ENCODE peak calls at places on chromosomes 2 and 18, in four cellular contexts. Z is bronchial epithelial cell, D is fibroblast of lung, R is breast epithelium. L is an unnamed sample.

GRCh38 chr2:73101626-73102256 is 11.0 kb downstream of the RAB11FIP5 start:
- DNase-seq in D (peak; percentile 66), Z (no peak), R (no peak), L (no peak)

GRCh38 chr2:9210030-9210429 is 3.4 kb downstream of the ASAP2 start:
- DNase-seq in Z (no peak), D (no peak), R (no peak), L (no peak)

GRCh38 chr18:61841709-61842108 is 51.1 kb downstream of the RNF152 start:
- DNase-seq in D (no peak), Z (no peak), R (no peak), L (no peak)

GRCh38 chr18:62584241-62585120 is 61.7 kb downstream of the ZCCHC2 start:
- DNase-seq in R (peak; percentile 89), D (peak; percentile 78), Z (peak; percentile 77), L (peak; percentile 88)

GRCh38 chr2:144414324-144414845 is 105.5 kb downstream of the ZEB2 start:
- DNase-seq in R (no peak), Z (peak; percentile 92), D (peak; percentile 92), L (peak; percentile 34)

GRCh38 chr2:175837046-175837445 is 165.0 kb downstream of the LNPK start:
- DNase-seq in Z (peak; percentile 52), D (peak; percentile 96), R (no peak), L (no peak)

GRCh38 chr18:48827321-48828200 is 123.2 kb downstream of the SMAD7 start:
- DNase-seq in R (peak; percentile 42), Z (no peak), D (peak; percentile 76), L (no peak)

GRCh38 chr18:54607213-54607934 is 16.3 kb downstream of the DYNAP start:
- DNase-seq in D (peak; percentile 53), Z (peak; percentile 99), R (no peak), L (no peak)

GRCh38 chr2:16939771-16940170 is 274.1 kb upstream of the CYRIA start:
- DNase-seq in R (no peak), Z (no peak), D (no peak), L (no peak)

GRCh38 chr2:2701176-2701781 is 370.2 kb upstream of the MYT1L start:
- DNase-seq in Z (no peak), D (no peak), R (no peak), L (no peak)

GRCh38 chr2:130920417-130921030 is 83.8 kb downstream of the ARHGEF4 start:
- DNase-seq in R (no peak), D (peak; percentile 50), Z (peak; percentile 77), L (peak; percentile 73)

GRCh38 chr2:234243871-234244565 is 193.5 kb downstream of the SPP2 start:
- DNase-seq in R (no peak), D (no peak), Z (peak; percentile 14), L (no peak)

GRCh38 chr18:46712406-46712805 is 44.4 kb downstream of the ST8SIA5 start:
- DNase-seq in Z (no peak), D (peak; percentile 91), R (no peak), L (no peak)

GRCh38 chr2:6993230-6993640 is 76.0 kb downstream of the RNF144A start:
- DNase-seq in Z (no peak), R (no peak), D (no peak), L (no peak)

GRCh38 chr18:68500551-68500950 is 214.4 kb downstream of the TMX3 start:
- DNase-seq in D (peak; percentile 35), Z (no peak), R (no peak), L (no peak)

GRCh38 chr2:235244497-235245215 is 249.2 kb upstream of the AGAP1 start:
- DNase-seq in R (no peak), D (peak; percentile 70), Z (no peak), L (no peak)

GRCh38 chr2:20443276-20443920 is 3.5 kb upstream of the RHOB start:
- DNase-seq in Z (peak; percentile 58), D (no peak), R (no peak), L (peak; percentile 54)

GRCh38 chr2:133657591-133657990 is 89.3 kb upstream of the NCKAP5 start:
- DNase-seq in R (no peak), D (peak; percentile 90), Z (no peak), L (no peak)

GRCh38 chr2:224901121-224901676 is 141.1 kb downstream of the DOCK10 start:
- DNase-seq in R (no peak), Z (no peak), D (no peak), L (no peak)

GRCh38 chr18:58640428-58640805 is 11.5 kb upstream of the ALPK2 start:
- DNase-seq in D (peak; percentile 38), Z (no peak), R (no peak), L (no peak)

GRCh38 chr18:59823611-59824195 is 76.1 kb upstream of the PMAIP1 start:
- DNase-seq in Z (peak; percentile 63), R (no peak), D (peak; percentile 59), L (peak; percentile 47)

GRCh38 chr18:2707559-2708168 is 52.1 kb downstream of the SMCHD1 start:
- DNase-seq in Z (no peak), D (peak; percentile 2), R (no peak), L (no peak)

GRCh38 chr2:9178905-9179571 is 27.6 kb upstream of the ASAP2 start:
- DNase-seq in D (peak; percentile 92), R (no peak), Z (peak; percentile 92), L (no peak)

GRCh38 chr2:113768770-113769169 is 12.3 kb upstream of the SLC35F5 start:
- DNase-seq in R (no peak), Z (no peak), D (peak; percentile 54), L (no peak)

GRCh38 chr2:190446193-190446592 is 38.0 kb downstream of the MFSD6 start:
- DNase-seq in D (no peak), Z (no peak), R (no peak), L (no peak)

GRCh38 chr2:136238552-136239346 is 120.8 kb upstream of the CXCR4 start:
- DNase-seq in R (no peak), D (peak; percentile 69), Z (peak; percentile 87), L (peak; percentile 60)

GRCh38 chr2:104872034-104872865 is 18.3 kb downstream of the POU3F3 start:
- DNase-seq in Z (no peak), R (no peak), D (peak; percentile 50), L (no peak)

GRCh38 chr2:233445152-233445830 is 91.0 kb downstream of the DGKD start:
- DNase-seq in Z (no peak), D (no peak), R (no peak), L (no peak)

GRCh38 chr18:596288-596881 is 403 bp upstream of the CLUL1 start:
- DNase-seq in Z (peak; percentile 53), D (peak; percentile 11), R (peak; percentile 71), L (peak; percentile 71)

GRCh38 chr18:59249186-59249774 is 24.0 kb downstream of the RAX start:
- DNase-seq in Z (peak; percentile 77), D (peak; percentile 64), R (no peak), L (peak; percentile 63)

GRCh38 chr2:20423847-20424246 is 23.0 kb upstream of the RHOB start:
- DNase-seq in D (no peak), R (no peak), Z (no peak), L (no peak)

GRCh38 chr2:197929008-197929885 is 124.9 kb downstream of the PLCL1 start:
- DNase-seq in R (no peak), Z (no peak), D (no peak), L (no peak)

GRCh38 chr2:29260151-29260772 is 145.0 kb downstream of the CLIP4 start:
- DNase-seq in Z (peak; percentile 52), R (no peak), D (peak; percentile 73), L (no peak)

GRCh38 chr2:210004893-210005292 is 2.5 kb downstream of the RPE start:
- DNase-seq in R (no peak), Z (no peak), D (no peak), L (no peak)

GRCh38 chr18:3186678-3187658 is 32.8 kb downstream of the MYOM1 start:
- DNase-seq in R (no peak), Z (peak; percentile 12), D (no peak), L (no peak)

GRCh38 chr2:134070281-134070731 is 183.6 kb upstream of the MGAT5 start:
- DNase-seq in D (peak; percentile 39), R (no peak), Z (no peak), L (no peak)

GRCh38 chr2:66389651-66390131 is 45.2 kb upstream of the MEIS1 start:
- DNase-seq in R (no peak), D (peak; percentile 58), Z (peak; percentile 68), L (no peak)

GRCh38 chr2:69789762-69790600 is 39.5 kb upstream of the GMCL1 start:
- DNase-seq in R (no peak), D (peak; percentile 66), Z (no peak), L (no peak)
- TF ChIP-seq CTCF in R (no peak), D (no peak), Z (no peak), L (no peak)

DNA sequence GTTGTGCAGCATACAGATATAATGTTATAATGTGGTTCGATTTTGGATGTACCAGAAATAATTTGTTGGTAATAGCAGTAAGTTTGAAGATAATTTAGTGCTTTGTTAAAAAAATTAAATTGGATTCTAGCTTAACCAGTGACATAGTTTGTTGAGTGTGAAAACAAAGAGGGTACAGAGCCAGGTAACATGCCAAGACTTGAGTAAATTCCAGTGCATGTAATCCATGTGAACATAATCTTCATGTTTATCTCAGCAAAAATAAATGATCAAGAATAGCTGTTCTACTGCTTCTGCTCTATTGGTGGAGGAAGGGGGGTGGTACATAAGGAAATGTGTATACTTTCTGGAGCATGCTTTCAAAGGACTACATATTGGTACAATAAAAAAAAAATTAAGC is 165.8 kb downstream of the DNAH7 start:
- DNase-seq in Z (peak; percentile 85), D (no peak), R (no peak), L (no peak)
- TF ChIP-seq CTCF in Z (no peak), D (no peak), R (no peak), L (no peak)

DNA sequence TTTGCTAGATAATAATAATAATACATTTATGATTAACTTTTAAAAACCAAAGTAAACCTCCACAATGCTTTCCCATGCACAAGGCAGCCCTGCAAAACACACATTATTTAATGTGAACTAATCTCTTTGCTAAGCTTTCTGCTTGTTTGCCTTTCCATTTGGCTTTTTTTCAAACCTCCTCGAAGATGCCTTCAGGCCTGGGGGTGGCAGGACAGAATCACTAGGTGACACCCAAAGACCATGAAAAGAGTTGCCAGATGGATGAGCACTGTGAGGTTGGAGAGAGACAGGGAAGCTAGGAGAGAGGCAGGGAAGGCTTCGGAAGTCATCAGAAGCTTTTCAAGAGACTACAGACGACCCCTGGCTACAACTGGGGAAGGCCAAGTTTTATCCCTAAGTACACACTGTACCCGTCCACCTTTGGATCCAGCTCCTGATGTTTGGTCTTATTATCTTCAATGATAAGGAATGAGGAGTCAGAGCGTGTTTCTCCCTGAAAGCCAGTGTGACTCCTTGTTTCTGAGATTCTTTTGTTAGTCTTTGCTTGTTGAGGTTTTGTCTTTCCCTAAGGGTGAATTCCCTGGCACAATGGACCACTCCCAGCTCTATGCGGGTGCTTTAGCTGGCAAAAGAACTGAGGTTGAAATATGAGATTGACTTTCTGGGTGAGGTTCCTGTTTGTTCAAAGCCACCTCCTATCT is 33.5 kb upstream of the SLC9A2 start:
- DNase-seq in R (no peak), Z (peak; percentile 75), D (no peak), L (no peak)
- TF ChIP-seq CTCF in R (no peak), Z (no peak), D (no peak), L (no peak)

DNA sequence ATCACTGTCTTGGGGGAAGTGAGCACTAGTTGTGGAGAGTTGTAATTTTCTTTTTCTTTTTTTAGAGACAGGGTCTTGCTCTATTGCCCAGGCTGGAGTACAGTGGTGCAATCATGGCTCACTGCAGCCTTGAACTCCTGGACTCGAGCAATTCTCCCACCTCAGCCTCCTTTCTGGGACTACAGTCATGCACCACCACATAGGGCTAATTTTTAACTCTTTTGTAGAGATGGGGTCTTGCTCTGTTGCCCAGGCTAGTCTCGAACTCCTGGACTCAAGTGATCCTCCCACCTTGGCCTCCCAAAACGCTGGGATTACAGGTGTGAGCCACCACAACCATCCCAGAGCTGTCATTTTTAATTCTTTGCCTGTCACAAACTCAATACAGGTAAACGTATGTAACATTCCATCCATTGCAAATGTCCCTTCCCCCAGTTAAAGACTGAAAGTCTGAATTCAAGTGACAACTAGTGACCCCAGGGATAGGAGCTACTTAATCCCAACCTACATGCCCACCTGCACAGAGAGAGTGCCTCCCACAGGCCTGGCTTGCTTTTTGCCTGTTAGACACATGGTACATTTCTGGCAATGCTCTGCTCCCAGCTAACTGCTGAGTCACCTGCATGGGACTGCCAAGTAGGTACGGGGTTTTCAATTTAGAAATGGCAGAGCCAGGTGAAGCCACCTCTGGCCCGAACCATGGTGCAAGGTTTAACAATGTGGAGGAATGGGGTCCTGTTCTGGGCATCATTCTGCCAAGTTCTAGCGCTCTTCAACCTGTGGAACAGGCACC is 60.6 kb downstream of the CYB5A start:
- DNase-seq in D (no peak), R (no peak), Z (peak; percentile 62), L (no peak)
- TF ChIP-seq CTCF in D (no peak), R (no peak), Z (peak; percentile 9), L (no peak)

L was measured in GM13976.